ENCODE peak calls at places on chromosomes 16 and 17, in eight cellular contexts. C is fibroblast of mammary gland; Z is lower leg skin; V is uterus; T is fibroblast of lung; R is mammary epithelial cell; K is iPS DF 6.9; F is CD4-positive, CD25-positive, alpha-beta regulatory T cell. J is an unnamed sample.

GRCh38 chr17:72386619-72387237 is 265.9 kb downstream of the SOX9 start:
- DNase-seq in V (no peak), C (peak; percentile 73), K (no peak), F (no peak), Z (no peak), R (no peak), T (peak; percentile 48), J (no peak)

GRCh38 chr16:15788846-15789239 is 68.0 kb downstream of the MYH11 start:
- DNase-seq in C (no peak), T (no peak), R (no peak), K (no peak), V (no peak), Z (no peak), F (no peak), J (no peak)

GRCh38 chr17:4269915-4270314 is 6.1 kb upstream of the ANKFY1 start:
- DNase-seq in R (no peak), Z (no peak), C (no peak), F (no peak), V (no peak), T (no peak), K (no peak), J (no peak)

GRCh38 chr16:27238016-27238587 is 30.5 kb downstream of the NSMCE1 start:
- DNase-seq in T (no peak), V (no peak), F (no peak), Z (peak; percentile 89), R (no peak), C (no peak), K (no peak), J (peak; percentile 64)

GRCh38 chr16:25812215-25812614 is 120.5 kb downstream of the HS3ST4 start:
- DNase-seq in F (no peak), T (no peak), C (no peak), Z (no peak), K (no peak), R (no peak), V (no peak), J (no peak)

GRCh38 chr16:1991588-1992474 is 2.1 kb downstream of the SYNGR3 start:
- DNase-seq in C (peak; percentile 84), T (peak; percentile 90), Z (peak; percentile 98), R (peak; percentile 75), V (peak; percentile 84), K (no peak), F (peak; percentile 90), J (peak; percentile 93)

GRCh38 chr16:74767749-74768148 is 6.9 kb downstream of the FA2H start:
- DNase-seq in K (no peak), T (no peak), Z (peak; percentile 46), R (no peak), V (no peak), F (no peak), C (no peak), J (no peak)

GRCh38 chr16:11212819-11213196 is 43.2 kb downstream of the SOCS1 start:
- DNase-seq in F (no peak), R (no peak), V (no peak), K (no peak), Z (no peak), C (no peak), T (no peak), J (no peak)

GRCh38 chr16:2054543-2055245 is 6.9 kb downstream of the TSC2 start:
- DNase-seq in F (no peak), R (no peak), C (no peak), Z (no peak), V (no peak), T (no peak), K (no peak), J (no peak)

GRCh38 chr16:30335598-30336474 is 19.3 kb downstream of the CD2BP2 start:
- DNase-seq in R (peak; percentile 58), F (no peak), C (peak; percentile 26), Z (no peak), K (no peak), V (no peak), T (peak; percentile 34), J (no peak)

GRCh38 chr17:40555296-40556190 is 9.7 kb downstream of the CCR7 start:
- DNase-seq in F (no peak), C (no peak), T (no peak), Z (peak; percentile 84), K (no peak), R (no peak), V (peak; percentile 13), J (no peak)

GRCh38 chr17:82031885-82032627 is 578 bp downstream of the RAC3 start:
- DNase-seq in T (no peak), F (peak; percentile 39), C (no peak), K (no peak), V (no peak), Z (no peak), R (no peak), J (no peak)

GRCh38 chr17:57406131-57406980 is 150.0 kb downstream of the MSI2 start:
- DNase-seq in C (no peak), K (no peak), T (peak; percentile 27), Z (no peak), R (no peak), V (no peak), F (no peak), J (no peak)

GRCh38 chr17:66331038-66331816 is 28.8 kb downstream of the PRKCA start:
- DNase-seq in K (no peak), Z (no peak), V (no peak), R (no peak), F (peak; percentile 86), T (no peak), C (no peak), J (no peak)

GRCh38 chr17:78437508-78438169 is 59.2 kb downstream of the PGS1 start:
- DNase-seq in V (no peak), T (no peak), Z (no peak), F (no peak), K (no peak), R (no peak), C (no peak), J (no peak)

GRCh38 chr17:34306466-34306865 is 12.8 kb upstream of the CCL8 start:
- DNase-seq in R (no peak), V (no peak), C (peak; percentile 92), K (peak; percentile 25), F (no peak), Z (peak; percentile 76), T (peak; percentile 70), J (peak; percentile 69)

GRCh38 chr17:46736100-46736499 is 82.4 kb downstream of the WNT3 start:
- DNase-seq in R (no peak), Z (no peak), V (no peak), K (no peak), F (no peak), C (no peak), T (no peak), J (no peak)

GRCh38 chr17:13550291-13550690 is 51.4 kb downstream of the HS3ST3A1 start:
- DNase-seq in T (no peak), K (no peak), R (peak; percentile 48), Z (no peak), C (peak; percentile 74), F (no peak), V (no peak), J (no peak)

GRCh38 chr17:35612924-35613521 is 25.9 kb downstream of the AP2B1 start:
- DNase-seq in V (no peak), Z (no peak), K (peak; percentile 20), F (peak; percentile 60), C (peak; percentile 59), T (peak; percentile 76), R (peak; percentile 20), J (no peak)

GRCh38 chr17:38727661-38728220 is 2.4 kb upstream of the CISD3 start:
- DNase-seq in Z (no peak), C (no peak), K (no peak), F (peak; percentile 89), R (no peak), T (no peak), V (no peak), J (no peak)

GRCh38 chr16:64627288-64627687 is 494.6 kb downstream of the CDH11 start:
- DNase-seq in R (no peak), Z (no peak), V (no peak), C (peak; percentile 7), F (no peak), K (no peak), T (no peak), J (no peak)
- H3K4me3 ChIP-seq in R (no peak overlapping the region), Z (no peak overlapping the region), V (no peak overlapping the region), C (no peak overlapping the region), F (no peak overlapping the region), K (no peak overlapping the region), T (no peak overlapping the region), J (no peak overlapping the region)

DNA sequence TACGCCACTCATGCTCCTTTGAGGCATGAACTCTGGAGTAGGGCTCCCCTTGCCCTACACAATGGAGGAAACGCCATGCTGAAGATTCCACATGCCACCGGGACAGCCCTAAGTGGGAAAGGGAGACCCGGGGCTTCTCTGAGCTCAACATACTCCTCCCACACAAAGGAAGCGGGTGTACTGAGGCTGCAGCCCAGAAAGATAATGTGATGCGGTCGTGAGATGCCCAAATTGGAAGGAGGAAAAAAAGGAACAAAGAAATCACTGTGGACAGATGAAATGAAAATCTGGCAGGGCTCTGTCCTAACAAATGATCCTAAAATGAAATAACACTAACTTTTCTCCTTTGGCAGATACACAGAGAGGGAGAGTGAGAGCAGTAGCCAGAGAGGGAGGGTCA is 182.1 kb downstream of the ZFHX3 start:
- DNase-seq in K (no peak), T (no peak), V (no peak), F (no peak), C (no peak), R (no peak), Z (peak; percentile 37), J (no peak)
- H3K4me3 ChIP-seq in K (no peak overlapping the region), T (no peak overlapping the region), V (no peak overlapping the region), F (no peak overlapping the region), C (no peak overlapping the region), R (no peak overlapping the region), Z (no peak overlapping the region), J (no peak overlapping the region)

DNA sequence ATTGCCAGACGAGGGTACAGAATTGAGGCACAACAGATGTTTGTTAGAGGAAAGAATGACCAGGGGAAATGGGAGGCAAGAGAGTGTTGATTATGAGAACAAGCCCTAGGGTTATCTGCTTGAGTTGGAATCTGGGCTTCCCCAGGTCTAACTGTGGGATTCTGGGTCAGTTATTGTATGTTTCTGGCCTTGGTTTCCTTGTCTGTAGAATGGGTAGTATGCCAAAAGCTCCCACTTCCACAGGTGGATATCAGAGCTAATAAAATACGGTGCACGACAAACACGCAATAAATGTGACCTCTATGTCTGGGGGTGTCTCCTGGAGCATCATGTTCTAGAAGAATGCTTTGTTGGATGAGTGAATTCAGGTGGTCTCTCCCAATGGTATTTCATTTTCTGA is 517 bp downstream of the TMC5 start:
- DNase-seq in F (no peak), K (no peak), C (no peak), V (no peak), Z (no peak), R (no peak), T (no peak), J (no peak)
- H3K4me3 ChIP-seq in F (no peak overlapping the region), K (no peak overlapping the region), C (no peak overlapping the region), V (no peak overlapping the region), Z (no peak overlapping the region), R (no peak overlapping the region), T (no peak overlapping the region), J (no peak overlapping the region)

DNA sequence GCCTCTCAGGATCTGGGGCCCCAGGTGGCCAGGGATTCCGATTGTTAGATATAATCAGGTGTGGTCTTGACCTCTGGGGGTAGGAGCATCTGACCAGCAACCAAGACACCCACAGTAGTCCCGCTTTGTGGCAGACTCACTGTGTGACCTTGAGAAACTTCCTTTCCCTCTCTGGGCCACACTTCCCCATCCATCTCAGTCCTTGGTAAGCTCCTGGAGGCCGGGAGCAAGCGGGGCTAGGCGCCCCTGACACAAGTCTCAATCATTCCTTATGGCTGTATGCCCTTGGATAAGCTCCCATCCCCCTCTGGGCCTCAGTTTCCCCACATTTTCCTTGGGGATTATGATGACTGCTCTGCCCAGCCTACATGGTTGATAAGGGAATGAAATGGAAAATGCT is 21.3 kb downstream of the CPNE2 start:
- DNase-seq in C (no peak), T (no peak), F (no peak), V (no peak), R (no peak), K (no peak), Z (no peak), J (no peak)
- H3K4me3 ChIP-seq in C (no peak overlapping the region), T (no peak overlapping the region), F (no peak overlapping the region), V (no peak overlapping the region), R (no peak overlapping the region), K (no peak overlapping the region), Z (no peak overlapping the region), J (no peak overlapping the region)